ENCODE peak calls at places on chromosomes 7 and 10, in four cellular contexts. B, T, K and Y are unnamed samples.

GRCh38 chr10:89206402-89207180 is 526 bp downstream of the CH25H start:
- DNase-seq in K (peak; percentile 54), T (no peak), B (no peak), Y (no peak)

GRCh38 chr7:2701832-2702593 is 14.0 kb downstream of the AMZ1 start:
- DNase-seq in T (no peak), B (no peak), K (no peak), Y (peak; percentile 36)

GRCh38 chr10:119362122-119362521 is 154.8 kb downstream of the GRK5 start:
- DNase-seq in B (peak; percentile 35), K (no peak), T (no peak), Y (no peak)

GRCh38 chr7:104124469-104124868 is 83.3 kb downstream of the ORC5 start:
- DNase-seq in B (no peak), T (peak; percentile 17), K (no peak), Y (no peak)

GRCh38 chr10:114208351-114208750 is 29.2 kb downstream of the TDRD1 start:
- DNase-seq in T (no peak), K (peak; percentile 27), B (no peak), Y (no peak)

GRCh38 chr10:30182191-30183075 is 123.0 kb upstream of the JCAD start:
- DNase-seq in B (no peak), T (peak; percentile 81), K (no peak), Y (peak; percentile 89)

GRCh38 chr10:27328946-27329345 is 88.3 kb upstream of the ACBD5 start:
- DNase-seq in B (no peak), K (no peak), T (no peak), Y (no peak)

GRCh38 chr7:127678330-127678729 is 26.3 kb downstream of the SND1 start:
- DNase-seq in B (no peak), K (no peak), T (no peak), Y (no peak)

GRCh38 chr7:118580743-118581382 is 356.4 kb downstream of the ANKRD7 start:
- DNase-seq in K (no peak), T (no peak), B (no peak), Y (no peak)

GRCh38 chr10:52652431-52653220 is 120.0 kb downstream of the MBL2 start:
- DNase-seq in B (no peak), T (no peak), K (no peak), Y (no peak)

GRCh38 chr10:113709221-113709838 is 29.6 kb downstream of the CASP7 start:
- DNase-seq in K (no peak), T (peak; percentile 27), B (no peak), Y (no peak)

GRCh38 chr10:103696411-103697145 is 158.8 kb downstream of the SH3PXD2A start:
- DNase-seq in T (peak; percentile 63), B (peak; percentile 51), K (peak; percentile 82), Y (peak; percentile 98)

GRCh38 chr10:17512341-17513001 is 58.1 kb upstream of the ST8SIA6 start:
- DNase-seq in K (no peak), B (no peak), T (peak; percentile 58), Y (peak; percentile 61)

DNA sequence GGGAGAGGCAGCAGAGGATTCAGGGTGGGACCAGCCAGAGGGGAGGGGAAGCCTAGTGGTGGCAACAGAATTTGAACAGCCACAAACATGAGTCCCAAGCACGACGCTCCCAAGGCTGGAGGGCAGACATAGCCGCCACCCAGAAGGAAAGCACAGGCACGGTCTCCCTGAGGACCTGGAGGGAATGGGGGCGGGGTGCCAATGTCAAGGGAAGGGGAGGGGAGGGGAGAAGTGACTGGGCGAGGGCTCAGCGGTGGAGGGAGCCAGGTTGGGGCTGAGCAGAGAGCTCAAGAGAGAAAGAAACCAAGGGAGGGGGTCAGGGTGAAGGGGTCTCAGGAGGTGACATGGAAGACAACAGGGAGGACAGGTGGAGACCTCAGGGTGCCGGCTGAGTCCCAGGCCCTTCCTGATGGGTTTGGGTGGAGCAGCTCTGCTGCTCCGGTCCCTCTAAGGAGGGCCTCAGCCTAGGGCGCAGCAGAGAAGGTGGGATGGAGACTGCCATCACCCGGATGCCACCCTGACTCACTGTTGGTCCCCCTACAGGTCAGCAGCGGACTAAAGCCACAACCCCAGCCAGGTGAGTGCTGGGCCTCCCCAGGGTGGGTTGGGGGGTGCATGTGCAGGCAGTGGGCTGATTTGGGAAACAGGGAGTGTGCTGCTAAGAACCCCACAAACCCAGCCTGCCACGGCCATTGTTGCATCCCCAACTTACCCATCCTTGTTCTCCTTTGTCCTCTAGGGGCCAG is 24.2 kb downstream of the PILRA start:
- DNase-seq in B (no peak), T (no peak), K (peak; percentile 41), Y (no peak)
- TF ChIP-seq CTCF in B (no peak), T (no peak), K (peak; percentile 39), Y (no peak)

GRCh38 chr7:111112439-111112838 is 21.5 kb downstream of the LRRN3 start:
- DNase-seq in K (no peak), B (no peak), T (no peak), Y (no peak)

GRCh38 chr7:111113263-111114017 is 22.5 kb downstream of the LRRN3 start:
- DNase-seq in K (no peak), B (no peak), T (no peak), Y (peak; percentile 7)

GRCh38 chr7:111115966-111116365 is 25.0 kb downstream of the LRRN3 start:
- DNase-seq in T (no peak), K (no peak), B (no peak), Y (no peak)
- H3K27ac ChIP-seq in T (no peak overlapping the region), K (no peak overlapping the region), B (no peak overlapping the region), Y (no peak overlapping the region)

GRCh38 chr7:46633816-46634215 is 712.7 kb upstream of the IGFBP3 start:
- DNase-seq in T (no peak), B (no peak), K (no peak), Y (no peak)

GRCh38 chr7:46633200-46633599 is 712.1 kb upstream of the IGFBP3 start:
- DNase-seq in B (no peak), T (no peak), K (no peak), Y (no peak)

GRCh38 chr7:46630031-46630430 is 709.0 kb upstream of the IGFBP3 start:
- DNase-seq in K (no peak), T (peak; percentile 29), B (no peak), Y (no peak)

GRCh38 chr7:46637793-46638735 is 717.0 kb upstream of the IGFBP3 start:
- DNase-seq in T (no peak), B (no peak), K (no peak), Y (no peak)

GRCh38 chr7:46636022-46636421 is 715.0 kb upstream of the IGFBP3 start:
- DNase-seq in B (no peak), K (no peak), T (no peak), Y (no peak)
- TF ChIP-seq CTCF in B (no peak), K (no peak), T (no peak), Y (no peak)

GRCh38 chr7:116368960-116369359 is 130.6 kb upstream of the CAV2 start:
- DNase-seq in T (no peak), K (no peak), B (no peak), Y (no peak)

GRCh38 chr7:116364469-116364868 is 135.1 kb upstream of the CAV2 start:
- DNase-seq in B (no peak), K (no peak), T (no peak), Y (no peak)

GRCh38 chr7:116361767-116362166 is 137.8 kb upstream of the CAV2 start:
- DNase-seq in T (no peak), B (no peak), K (no peak), Y (no peak)

GRCh38 chr7:116367171-116367813 is 132.2 kb upstream of the CAV2 start:
- DNase-seq in K (peak; percentile 54), B (no peak), T (no peak), Y (no peak)

DNA sequence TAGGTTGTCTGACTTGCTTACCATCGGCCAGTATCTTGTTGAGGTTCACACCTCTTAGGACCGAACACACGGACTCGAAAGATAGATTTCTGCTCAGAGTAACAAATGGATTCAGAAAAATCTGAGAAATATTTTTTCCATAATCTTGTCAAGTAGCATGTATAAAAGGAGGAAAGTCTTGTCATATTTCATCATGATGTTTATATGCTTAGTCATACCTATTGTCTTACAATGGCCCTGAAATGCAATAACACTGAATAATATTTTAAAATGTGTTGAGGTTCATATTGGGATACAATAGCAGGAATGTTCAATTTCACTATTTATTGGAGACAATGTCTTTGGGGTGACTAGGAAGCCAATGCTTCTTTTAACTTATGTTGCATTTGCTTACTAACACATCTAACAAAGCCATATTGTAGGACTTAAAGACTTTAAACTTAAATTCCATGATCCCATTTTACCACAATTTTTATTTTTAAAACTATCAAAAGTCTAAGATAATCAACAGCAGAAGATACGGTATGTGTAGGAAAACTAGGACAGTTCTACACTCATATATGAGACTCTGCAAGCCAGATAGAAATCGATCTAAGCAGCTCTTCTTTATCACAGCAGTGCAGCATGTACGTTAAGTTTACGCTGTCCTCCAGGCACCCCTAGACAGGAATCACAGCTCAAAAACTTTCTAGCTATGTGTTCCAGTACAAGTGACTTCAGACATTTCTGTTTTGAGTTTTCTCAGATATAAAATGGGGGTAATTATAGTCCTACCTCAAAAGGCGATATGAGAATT is 135.7 kb upstream of the CAV2 start:
- DNase-seq in T (no peak), B (no peak), K (no peak), Y (peak; percentile 30)
- H3K27ac ChIP-seq in T (no peak overlapping the region), B (no peak overlapping the region), K (no peak overlapping the region), Y (no peak overlapping the region)

DNA sequence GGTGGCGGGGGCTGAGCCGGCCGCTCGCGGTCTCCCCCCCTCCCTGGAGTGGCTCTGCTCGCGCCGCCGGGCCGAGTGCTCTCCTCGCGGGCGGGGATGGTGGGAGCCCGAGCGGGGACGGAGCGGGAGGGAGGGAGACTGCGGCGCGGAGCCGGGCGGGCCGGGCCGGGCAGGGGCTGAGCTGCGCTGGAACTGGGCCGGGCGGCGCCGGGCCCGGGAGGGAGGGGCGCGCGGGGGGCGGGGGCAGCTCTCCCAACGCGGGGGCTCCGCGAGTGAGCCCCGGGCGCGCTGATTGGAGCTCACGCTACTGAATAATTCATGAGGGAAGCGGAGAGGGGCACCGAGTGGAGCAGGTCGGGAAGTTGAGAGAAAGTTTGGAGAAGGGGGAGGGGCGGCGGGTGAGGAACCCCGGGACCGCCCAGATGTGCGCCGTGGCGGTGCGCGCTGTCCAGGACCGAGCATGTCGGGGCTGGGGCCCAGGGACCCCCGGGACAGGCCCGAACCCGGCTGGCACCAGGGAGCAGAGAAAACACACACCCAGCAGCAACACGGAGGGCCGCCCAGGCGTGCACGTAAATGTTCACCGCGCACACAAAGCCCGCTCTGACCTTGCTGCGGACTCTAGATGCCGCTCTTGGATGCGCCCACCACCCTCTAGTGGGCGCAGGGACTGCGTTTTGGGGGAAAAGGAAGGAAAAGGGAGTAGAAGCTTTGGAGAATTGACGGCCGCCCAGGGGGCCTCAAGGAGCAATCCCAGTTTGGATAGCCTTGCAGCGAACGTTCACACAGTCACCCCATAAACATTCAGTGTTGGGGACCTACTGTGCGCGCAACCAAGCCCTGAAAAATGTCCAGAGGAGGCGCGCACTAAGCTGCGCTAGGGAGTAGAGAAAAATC is at the start of gene EPHB4:
- DNase-seq in K (peak; percentile 98), T (peak; percentile 91), B (no peak), Y (peak; percentile 59)
- TF ChIP-seq CTCF in K (peak; percentile 59), T (peak; percentile 63), B (peak; percentile 12), Y (peak; percentile 65)

DNA sequence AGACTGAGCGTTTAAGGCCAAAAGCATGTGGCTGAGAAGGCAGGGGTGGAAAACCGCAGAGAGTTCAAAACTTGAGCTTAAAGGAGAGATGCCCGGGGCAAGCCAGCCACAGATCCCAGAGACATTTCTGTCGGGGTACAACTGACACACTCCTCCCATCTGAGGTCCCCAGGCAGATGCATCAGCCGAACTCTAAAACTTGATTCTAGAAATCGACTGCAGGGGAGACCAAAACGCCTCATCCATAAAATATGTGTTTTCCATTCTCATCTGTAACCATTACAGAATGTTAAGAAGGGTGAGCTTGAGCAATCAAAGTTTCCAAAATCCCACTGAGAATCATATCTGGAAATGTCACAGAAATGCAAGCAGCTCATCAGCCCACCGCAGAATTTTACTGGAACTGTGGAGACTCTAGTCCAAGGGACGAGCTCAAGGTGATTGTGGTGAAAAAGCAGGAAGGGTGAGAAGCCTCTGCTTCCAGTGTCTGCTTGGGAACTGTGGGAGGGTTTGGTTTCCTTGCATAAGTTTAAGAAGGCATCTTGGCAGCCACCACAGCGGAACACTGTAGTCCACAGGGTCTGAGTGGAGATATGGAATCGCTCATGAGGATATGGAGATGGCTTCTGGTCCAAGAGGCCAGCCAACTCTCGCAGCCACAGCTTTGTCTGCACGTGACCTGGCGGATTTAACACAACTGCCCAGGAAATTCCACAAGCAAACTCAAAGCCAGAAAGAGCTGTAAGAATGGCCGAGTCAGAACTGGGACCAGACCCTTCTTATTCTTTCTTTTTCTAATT is 249.2 kb downstream of the SFMBT2 start:
- DNase-seq in B (no peak), T (no peak), K (no peak), Y (no peak)
- H3K27ac ChIP-seq in B (no peak overlapping the region), T (no peak overlapping the region), K (no peak overlapping the region), Y (no peak overlapping the region)